ENCODE peak calls at places on chromosomes 7 and 10, in six cellular contexts. H is activated naive CD4-positive, alpha-beta T cell treated with anti-CD3 and anti-CD28 coated beads for 36 hours; A is endothelial cell; U is breast epithelium; S is WERI-Rb-1; L is SW480. K is an unnamed sample.

GRCh38 chr10:80485410-80486135 is 31.5 kb downstream of the TSPAN14 start:
- DNase-seq in S (no peak), U (no peak), L (no peak), A (no peak), H (no peak), K (no peak)

GRCh38 chr7:94031865-94032264 is 27.7 kb upstream of the BET1 start:
- DNase-seq in S (no peak), U (no peak), H (no peak), L (no peak), A (no peak), K (no peak)

GRCh38 chr7:130148561-130148960 is 56.6 kb downstream of the TMEM209 start:
- DNase-seq in S (no peak), A (peak; percentile 10), L (no peak), U (no peak), H (no peak), K (no peak)

GRCh38 chr7:116167177-116167576 is 43.2 kb upstream of the TES start:
- DNase-seq in L (no peak), U (no peak), S (no peak), H (peak; percentile 50), A (no peak), K (peak; percentile 39)

GRCh38 chr10:71517310-71518159 is 120.8 kb downstream of the CDH23 start:
- DNase-seq in S (no peak), H (no peak), L (no peak), A (no peak), U (no peak), K (no peak)

GRCh38 chr10:68543004-68543918 is 15.9 kb upstream of the SLC25A16 start:
- DNase-seq in L (peak; percentile 83), U (no peak), A (no peak), S (no peak), H (no peak), K (no peak)

GRCh38 chr10:128470302-128470962 is 344.2 kb upstream of the MKI67 start:
- DNase-seq in U (no peak), S (no peak), L (no peak), H (no peak), A (no peak), K (no peak)

GRCh38 chr7:18900801-18901200 is 216.6 kb downstream of the TWIST1 start:
- DNase-seq in L (no peak), U (no peak), A (no peak), H (no peak), S (no peak), K (no peak)

GRCh38 chr7:131665021-131665420 is 108.6 kb upstream of the PODXL start:
- DNase-seq in L (no peak), H (no peak), S (no peak), U (no peak), A (no peak), K (no peak)

GRCh38 chr7:13279854-13280435 is 592.5 kb downstream of the ARL4A start:
- DNase-seq in A (no peak), L (peak; percentile 61), U (no peak), H (no peak), S (no peak), K (peak; percentile 11)

GRCh38 chr7:144437370-144438191 is 34.1 kb upstream of the NOBOX start:
- DNase-seq in A (peak; percentile 64), L (peak; percentile 61), H (peak; percentile 83), U (peak; percentile 57), S (peak; percentile 70), K (peak; percentile 63)

GRCh38 chr7:1210321-1210978 is 22.2 kb upstream of the UNCX start:
- DNase-seq in L (no peak), H (no peak), S (no peak), U (no peak), A (no peak), K (no peak)

GRCh38 chr10:11415095-11415494 is 196.4 kb downstream of the USP6NL start:
- DNase-seq in L (no peak), H (no peak), A (no peak), U (no peak), S (no peak), K (no peak)

GRCh38 chr7:80499350-80499955 is 12.4 kb downstream of the GNAT3 start:
- DNase-seq in L (no peak), H (no peak), S (no peak), A (no peak), U (no peak), K (no peak)

GRCh38 chr10:73759512-73760115 is 15.4 kb downstream of the SEC24C start:
- DNase-seq in A (no peak), H (peak; percentile 73), U (no peak), L (peak; percentile 93), S (peak; percentile 38), K (peak; percentile 44)

GRCh38 chr7:142964502-142965246 is 2.5 kb upstream of the KEL start:
- DNase-seq in U (no peak), H (no peak), S (no peak), A (no peak), L (peak; percentile 7), K (no peak)

GRCh38 chr7:159281573-159281972 is 136.9 kb upstream of the VIPR2 start:
- DNase-seq in H (no peak), S (no peak), U (no peak), A (no peak), L (no peak), K (no peak)

GRCh38 chr7:158023563-158024350 is 563.9 kb downstream of the PTPRN2 start:
- DNase-seq in S (no peak), A (no peak), L (no peak), U (peak; percentile 25), H (no peak), K (no peak)

GRCh38 chr10:97714401-97715258 is 1.1 kb downstream of the MARVELD1 start:
- DNase-seq in S (peak; percentile 62), H (peak; percentile 31), U (peak; percentile 68), A (peak; percentile 60), L (peak; percentile 55), K (no peak)

GRCh38 chr7:29319719-29320521 is 125.3 kb downstream of the CHN2 start:
- DNase-seq in H (no peak), S (no peak), U (no peak), L (no peak), A (no peak), K (no peak)

GRCh38 chr7:27196287-27196739 is 3.6 kb downstream of the HOXA13 start:
- DNase-seq in H (peak; percentile 92), A (peak; percentile 82), L (peak; percentile 74), S (peak; percentile 73), U (peak; percentile 85), K (peak; percentile 74)

GRCh38 chr10:122343936-122344335 is 30.6 kb upstream of the PLEKHA1 start:
- DNase-seq in A (no peak), H (no peak), L (no peak), S (no peak), U (no peak), K (no peak)

GRCh38 chr10:5958077-5958476 is 19.3 kb downstream of the IL15RA start:
- DNase-seq in L (no peak), A (no peak), H (no peak), S (no peak), U (no peak), K (no peak)

GRCh38 chr10:122567056-122567660 is 6.6 kb downstream of the DMBT1 start:
- DNase-seq in H (peak; percentile 53), U (no peak), S (peak; percentile 23), L (no peak), A (peak; percentile 53), K (no peak)

GRCh38 chr7:108613147-108613948 is 43.7 kb downstream of the DNAJB9 start:
- DNase-seq in H (no peak), A (no peak), S (no peak), U (no peak), L (peak; percentile 41), K (peak; percentile 45)

GRCh38 chr10:118917701-118918100 is 111.8 kb upstream of the NANOS1 start:
- DNase-seq in H (no peak), L (no peak), U (no peak), A (no peak), S (no peak), K (no peak)

GRCh38 chr7:64559206-64559605 is 3.7 kb downstream of the ZNF680 start:
- DNase-seq in A (no peak), H (no peak), L (no peak), U (no peak), S (no peak), K (no peak)

GRCh38 chr7:106033735-106034134 is 70.7 kb downstream of the CDHR3 start:
- DNase-seq in U (no peak), S (no peak), L (no peak), H (no peak), A (no peak), K (no peak)

GRCh38 chr10:34333513-34333912 is 481.6 kb downstream of the PARD3 start:
- DNase-seq in L (no peak), A (no peak), S (no peak), H (no peak), U (no peak), K (no peak)

GRCh38 chr10:103859161-103860141 is 4.1 kb upstream of the SH3PXD2A start:
- DNase-seq in U (no peak), L (peak; percentile 67), A (peak; percentile 77), H (peak; percentile 79), S (peak; percentile 77), K (peak; percentile 51)

GRCh38 chr7:114218283-114218682 is 196.3 kb upstream of the FOXP2 start:
- DNase-seq in H (no peak), L (no peak), S (no peak), U (no peak), A (no peak), K (no peak)

GRCh38 chr10:58350619-58351323 is 16.0 kb downstream of the UBE2D1 start:
- DNase-seq in S (no peak), L (no peak), A (no peak), H (no peak), U (no peak), K (no peak)

GRCh38 chr7:47941136-47941844 is 7.0 kb downstream of the PKD1L1 start:
- DNase-seq in H (no peak), S (no peak), L (no peak), U (no peak), A (no peak), K (no peak)

GRCh38 chr10:103040424-103040823 is 122.3 kb downstream of the CNNM2 start:
- DNase-seq in U (no peak), H (no peak), L (peak; percentile 39), S (no peak), A (no peak), K (no peak)

GRCh38 chr7:35760082-35760770 is 40.6 kb upstream of the SEPTIN7 start:
- DNase-seq in A (no peak), U (no peak), S (no peak), L (no peak), H (no peak), K (no peak)

GRCh38 chr7:84302949-84303348 is 108.4 kb upstream of the SEMA3A start:
- DNase-seq in A (no peak), H (no peak), L (peak; percentile 71), U (no peak), S (no peak), K (no peak)

K was measured in Jurkat, Clone E6-1.